ENCODE peak calls at places on chromosomes 11 and 22, in four cellular contexts. U is PC-9, E is kidney, L is brain microvascular endothelial cell. J is an unnamed sample. For H3K36me3, the result is how much of the 10 kb centered on the place peaks cover.

GRCh38 chr22:39073941-39074340 is 3.1 kb upstream of the APOBEC3G start:
- DNase-seq in U (no peak), E (no peak), L (no peak), J (no peak)

GRCh38 chr11:103609117-103610066 is 427.0 kb upstream of the DDI1 start:
- DNase-seq in U (peak), E (no peak), L (peak), J (peak)

GRCh38 chr22:46587067-46587471 is 33.1 kb upstream of the GRAMD4 start:
- DNase-seq in U (no peak), E (peak), L (no peak), J (no peak)

GRCh38 chr11:2156416-2157182 is 4.4 kb downstream of the INS start:
- DNase-seq in U (no peak), E (no peak), L (peak), J (no peak)

GRCh38 chr22:24225951-24226350 is 18.9 kb downstream of the GGT5 start:
- DNase-seq in U (no peak), E (peak), L (no peak), J (no peak)

GRCh38 chr11:69674267-69674885 is 777 bp downstream of the LTO1 start:
- DNase-seq in U (peak), E (no peak), L (peak), J (no peak)

GRCh38 chr22:44181033-44181911 is 547 bp downstream of the PARVG start:
- DNase-seq in U (no peak), E (peak), L (no peak), J (no peak)

GRCh38 chr11:11349870-11350325 is 3.2 kb downstream of the CSNK2A3 start:
- DNase-seq in U (no peak), E (no peak), L (peak), J (peak)

GRCh38 chr22:25987948-25988347 is 181.3 kb upstream of the SEZ6L start:
- DNase-seq in U (no peak), E (no peak), L (no peak), J (no peak)

GRCh38 chr11:20156876-20157613 is 3.2 kb downstream of the DBX1 start:
- DNase-seq in U (no peak), E (no peak), L (no peak), J (no peak)

GRCh38 chr22:46153930-46154329 is 3.6 kb downstream of the PPARA start:
- DNase-seq in U (no peak), E (no peak), L (no peak), J (no peak)

GRCh38 chr22:46734830-46735453 is 3.1 kb downstream of the CERK start:
- DNase-seq in U (no peak), E (no peak), L (no peak), J (no peak)

GRCh38 chr22:50282361-50283144 is 12.4 kb upstream of the MAPK11 start:
- DNase-seq in U (peak), E (peak), L (peak), J (no peak)

GRCh38 chr22:17155941-17156340 is 3.1 kb downstream of the HDHD5 start:
- DNase-seq in U (no peak), E (no peak), L (no peak), J (no peak)

GRCh38 chr22:32331236-32331917 is 26.3 kb upstream of the RFPL3 start:
- DNase-seq in U (no peak), E (no peak), L (no peak), J (no peak)

GRCh38 chr11:77821349-77821851 is 456 bp downstream of the AAMDC start:
- DNase-seq in U (no peak), E (peak), L (peak), J (no peak)

GRCh38 chr11:29018631-29019030 is 910.4 kb downstream of the METTL15 start:
- DNase-seq in U (peak), E (no peak), L (peak), J (peak)

GRCh38 chr22:30333707-30334087 is 7.0 kb upstream of the TBC1D10A start:
- DNase-seq in U (no peak), E (no peak), L (no peak), J (no peak)

GRCh38 chr11:131428853-131429252 is 58.4 kb downstream of the NTM start:
- DNase-seq in U (no peak), E (no peak), L (no peak), J (no peak)

GRCh38 chr11:3781423-3781822 is 15.9 kb downstream of the NUP98 start:
- DNase-seq in U (no peak), E (no peak), L (no peak), J (no peak)

GRCh38 chr11:16611395-16612233 is 126.8 kb upstream of the C11orf58 start:
- DNase-seq in U (no peak), E (no peak), L (no peak), J (no peak)

GRCh38 chr11:76666408-76666807 is 4.1 kb downstream of the LRRC32 start:
- DNase-seq in U (no peak), E (peak), L (no peak), J (no peak)

GRCh38 chr11:3132831-3133455 is 32.2 kb downstream of the OSBPL5 start:
- DNase-seq in U (no peak), E (peak), L (no peak), J (no peak)

GRCh38 chr11:9601041-9601875 is 27.8 kb downstream of the WEE1 start:
- DNase-seq in U (peak), E (no peak), L (peak), J (no peak)

GRCh38 chr22:27632451-27633295 is 168.9 kb downstream of the MN1 start:
- DNase-seq in U (peak), E (no peak), L (no peak), J (no peak)

DNA sequence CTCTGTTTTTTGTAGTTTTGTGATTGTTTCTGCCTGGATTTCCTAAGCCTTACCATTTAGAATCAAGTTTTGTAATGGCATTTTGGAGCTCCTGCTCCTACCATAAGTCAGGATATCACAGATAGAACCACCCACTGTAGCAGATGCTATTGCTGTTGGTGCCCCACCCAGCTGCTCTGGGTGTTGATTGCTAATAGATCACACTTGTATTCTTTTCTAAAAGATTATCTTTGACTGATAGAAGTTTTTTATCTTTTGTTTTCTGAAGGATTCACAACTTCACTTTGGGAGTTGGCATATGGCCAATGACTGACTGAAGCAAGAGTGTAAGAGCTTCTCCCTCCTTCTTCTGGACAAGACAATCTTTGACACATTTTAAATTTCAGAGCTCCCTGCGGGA is 76.0 kb downstream of the EHF start:
- DNase-seq in U (no peak), E (no peak), L (no peak), J (no peak)
- TF ChIP-seq CTCF in U (no peak), E (no peak), L (no peak), J (no peak)

GRCh38 chr11:97019305-97019704 is 629.5 kb downstream of the JRKL start:
- DNase-seq in U (no peak), E (no peak), L (no peak), J (no peak)

GRCh38 chr11:97009613-97010012 is 619.8 kb downstream of the JRKL start:
- DNase-seq in U (no peak), E (no peak), L (no peak), J (no peak)

GRCh38 chr11:97019754-97020153 is 629.9 kb downstream of the JRKL start:
- DNase-seq in U (no peak), E (no peak), L (no peak), J (no peak)

GRCh38 chr11:97015327-97015726 is 625.5 kb downstream of the JRKL start:
- DNase-seq in U (no peak), E (no peak), L (no peak), J (no peak)
- H3K4me3 ChIP-seq in U (no peak), E (no peak), L (no peak), J (no peak)

DNA sequence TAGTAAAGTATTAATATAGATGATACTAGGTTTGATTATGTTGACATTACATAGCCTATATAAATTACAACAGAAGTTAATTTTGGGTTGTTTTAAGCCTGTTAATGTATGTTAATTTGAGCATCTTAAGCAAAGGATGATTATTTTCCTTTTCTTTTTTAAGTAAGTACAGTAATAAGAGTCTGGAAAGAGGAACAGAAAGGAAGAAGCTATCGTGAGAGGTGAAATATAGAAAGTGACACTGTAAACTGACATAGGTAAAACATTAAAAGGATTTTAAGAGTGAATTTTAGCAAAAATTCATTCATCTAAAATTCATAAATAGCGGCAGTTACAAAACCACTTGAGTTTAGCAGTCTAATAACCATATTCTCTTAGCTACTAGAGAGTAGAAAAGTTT is 45.5 kb downstream of the FAR1 start:
- DNase-seq in U (no peak), E (no peak), L (no peak), J (no peak)
- H3K36me3 ChIP-seq in U (under half), E (under half), L (under half), J (under half)

GRCh38 chr22:20217563-20217962 is 50.6 kb downstream of the RTN4R start:
- DNase-seq in U (no peak), E (no peak), L (no peak), J (no peak)

GRCh38 chr22:20213833-20214708 is 54.0 kb downstream of the RTN4R start:
- DNase-seq in U (no peak), E (no peak), L (no peak), J (no peak)

GRCh38 chr22:20216863-20217499 is 51.1 kb downstream of the RTN4R start:
- DNase-seq in U (no peak), E (no peak), L (no peak), J (no peak)

GRCh38 chr22:20214853-20215252 is 53.3 kb downstream of the RTN4R start:
- DNase-seq in U (no peak), E (no peak), L (no peak), J (no peak)

GRCh38 chr22:20215742-20216141 is 52.4 kb downstream of the RTN4R start:
- DNase-seq in U (no peak), E (no peak), L (no peak), J (no peak)
- TF ChIP-seq CTCF in U (no peak), E (no peak), L (peak), J (peak)

DNA sequence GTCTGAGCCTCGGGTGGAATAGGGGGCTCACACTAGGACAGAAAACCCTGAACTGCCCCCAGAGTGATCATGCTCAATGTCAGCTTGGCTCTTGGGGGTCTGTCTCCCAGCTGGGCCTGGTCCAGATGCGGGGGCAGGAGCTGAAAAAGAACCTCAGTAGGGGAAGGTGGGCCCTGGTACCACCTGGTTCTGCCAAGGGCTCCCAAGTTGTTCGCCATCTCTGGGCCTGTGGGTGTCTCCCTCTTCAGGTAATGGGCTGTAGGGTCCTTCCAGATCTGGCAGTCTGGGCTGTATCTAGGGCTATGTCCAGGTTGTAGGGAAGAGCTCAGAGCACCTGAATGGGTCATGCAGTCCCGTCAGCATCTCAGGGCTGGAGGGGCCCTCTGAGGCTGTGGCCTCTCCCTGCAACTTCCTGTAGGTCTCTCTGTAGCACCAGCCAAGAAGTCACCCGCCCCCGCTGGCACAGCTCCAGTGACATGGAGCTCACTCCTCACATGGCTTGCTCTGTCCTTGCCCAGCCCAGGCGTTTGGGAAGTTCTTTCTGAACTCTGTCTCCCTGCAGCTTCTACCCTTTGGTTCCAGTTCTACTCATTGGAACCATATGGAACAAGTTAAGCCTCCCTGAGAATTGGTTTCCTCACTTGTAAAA is 33.0 kb upstream of the SOX10 start:
- DNase-seq in U (no peak), E (peak), L (peak), J (no peak)
- H3K4me3 ChIP-seq in U (no peak), E (no peak), L (no peak), J (no peak)

GRCh38 chr11:94469416-94469815 is 24.2 kb downstream of the MRE11 start:
- DNase-seq in U (no peak), E (no peak), L (no peak), J (no peak)

GRCh38 chr11:94477644-94478043 is 16.0 kb downstream of the MRE11 start:
- DNase-seq in U (no peak), E (no peak), L (no peak), J (no peak)

GRCh38 chr11:94473177-94473799 is 20.4 kb downstream of the MRE11 start:
- DNase-seq in U (no peak), E (no peak), L (peak), J (no peak)
- H3K36me3 ChIP-seq in U (under half), E (under half), L (under half), J (under half)

DNA sequence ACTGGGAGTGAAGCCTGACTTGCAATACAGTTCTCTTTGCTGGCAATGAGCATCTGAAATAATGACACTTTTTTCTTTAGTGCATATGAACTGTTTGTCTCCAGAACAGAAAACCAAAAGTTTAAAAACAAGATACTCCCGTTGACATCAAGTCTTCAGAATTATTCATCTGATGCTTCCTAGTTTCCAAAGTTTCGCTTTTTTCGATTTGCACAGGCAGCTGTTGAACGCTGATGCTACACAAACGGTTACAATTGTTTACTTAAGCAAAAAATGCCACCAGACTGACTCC is 612 bp upstream of the BIRC2 start:
- DNase-seq in U (no peak), E (no peak), L (no peak), J (no peak)
- TF ChIP-seq CTCF in U (no peak), E (no peak), L (no peak), J (no peak)

GRCh38 chr11:65026810-65027209 is 429 bp upstream of the SNX15 start:
- DNase-seq in U (no peak), E (no peak), L (no peak), J (no peak)
- H3K4me3 ChIP-seq in U (peak), E (peak), L (peak), J (peak)

DNA sequence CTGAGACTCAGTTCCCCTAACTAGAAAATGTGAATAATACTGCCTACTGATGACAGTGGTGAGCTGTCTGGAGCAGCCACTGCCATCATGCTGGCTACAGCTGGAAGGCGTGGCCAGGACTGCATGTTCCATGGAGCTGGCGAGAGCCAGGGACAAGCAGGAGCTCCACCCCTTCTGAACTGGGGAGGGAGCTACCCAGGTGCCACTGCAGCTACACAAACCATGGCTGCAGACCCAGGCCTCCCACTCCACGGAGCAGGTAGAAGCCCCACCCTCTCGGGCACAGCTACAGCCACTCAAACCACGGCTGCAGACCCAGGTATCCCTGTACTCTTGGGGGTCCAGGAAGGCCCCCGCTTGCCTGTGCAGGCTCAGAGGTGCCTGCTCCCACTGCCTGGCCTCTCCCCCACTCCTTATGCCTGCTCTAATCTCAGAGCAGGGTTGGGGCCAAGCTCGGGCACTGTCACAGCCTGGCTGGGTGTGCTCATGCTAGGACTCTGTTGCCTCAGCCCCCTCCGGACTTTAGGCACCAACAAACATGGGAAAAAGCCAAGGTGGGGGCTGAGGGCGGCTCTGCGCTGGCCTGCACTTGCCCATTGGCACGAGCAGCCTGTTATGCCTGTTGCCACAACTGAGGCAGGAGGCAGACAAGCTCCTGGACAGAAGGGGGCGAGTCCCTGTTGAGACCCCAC is 51.7 kb downstream of the RAB30 start:
- DNase-seq in U (no peak), E (no peak), L (no peak), J (no peak)
- H3K36me3 ChIP-seq in U (under half), E (under half), L (under half), J (under half)